ENCODE peak calls at places on chromosomes 12 and 14, in eight cellular contexts. A, X, B, Z, D, K, I and V are unnamed samples.

GRCh38 chr12:42482820-42483533 is 106.6 kb downstream of the PRICKLE1 start:
- DNase-seq in B (peak), Z (no peak), X (peak), K (peak), A (peak), I (peak), D (peak), V (peak)

GRCh38 chr14:102491366-102491765 is 18.2 kb downstream of the ANKRD9 start:
- DNase-seq in I (no peak), K (no peak), B (no peak), X (no peak), A (no peak), Z (no peak), D (no peak), V (no peak)

GRCh38 chr14:73680821-73681220 is 33.4 kb downstream of the PNMA1 start:
- DNase-seq in X (no peak), K (no peak), I (no peak), D (no peak), B (no peak), A (no peak), Z (no peak), V (no peak)

GRCh38 chr12:108594-108993 is 42.0 kb downstream of the IQSEC3 start:
- DNase-seq in Z (no peak), I (no peak), X (peak), K (no peak), A (peak), B (no peak), D (no peak), V (no peak)

GRCh38 chr14:100522616-100523021 is 64.6 kb downstream of the BEGAIN start:
- DNase-seq in B (peak), D (no peak), A (peak), Z (no peak), K (no peak), I (no peak), X (no peak), V (no peak)

GRCh38 chr14:49512147-49512551 is 74.0 kb downstream of the RPS29 start:
- DNase-seq in A (no peak), D (no peak), I (peak), B (no peak), X (no peak), K (no peak), Z (peak), V (no peak)

GRCh38 chr12:100720016-100720654 is 74.4 kb upstream of the ANO4 start:
- DNase-seq in A (no peak), I (no peak), D (no peak), Z (no peak), K (no peak), B (no peak), X (no peak), V (peak)

GRCh38 chr12:54975272-54975671 is 9.3 kb downstream of the TESPA1 start:
- DNase-seq in I (no peak), X (no peak), B (no peak), D (no peak), Z (no peak), A (no peak), K (no peak), V (no peak)

GRCh38 chr14:74573421-74574091 is 38.5 kb downstream of the LTBP2 start:
- DNase-seq in K (no peak), B (no peak), X (no peak), I (no peak), D (no peak), A (no peak), Z (no peak), V (no peak)

GRCh38 chr14:34874386-34875030 is 652 bp downstream of the BAZ1A start:
- DNase-seq in A (peak), Z (no peak), D (peak), B (peak), I (peak), X (peak), K (no peak), V (peak)

GRCh38 chr12:122407208-122407607 is 15.3 kb downstream of the CLIP1 start:
- DNase-seq in B (no peak), K (no peak), X (no peak), Z (no peak), A (no peak), D (no peak), I (no peak), V (no peak)

GRCh38 chr14:74712499-74713394 is at the start of the genes AREL1 and FCF1:
- DNase-seq in D (peak), I (peak), Z (peak), K (peak), B (peak), A (no peak), X (no peak), V (peak)

GRCh38 chr12:124592050-124592449 is 24.6 kb upstream of the NCOR2 start:
- DNase-seq in X (no peak), I (peak), B (no peak), K (no peak), Z (no peak), D (no peak), A (no peak), V (no peak)

GRCh38 chr12:29519585-29520182 is 22.2 kb upstream of the OVCH1 start:
- DNase-seq in A (no peak), I (peak), K (no peak), Z (no peak), B (peak), X (peak), D (no peak), V (peak)

GRCh38 chr12:82608706-82609105 is 78.0 kb upstream of the TMTC2 start:
- DNase-seq in Z (no peak), X (no peak), A (no peak), D (no peak), B (no peak), K (no peak), I (peak), V (no peak)

GRCh38 chr14:104130974-104131651 is 7.3 kb upstream of the KIF26A start:
- DNase-seq in K (peak), I (peak), X (peak), Z (no peak), B (peak), D (no peak), A (peak), V (peak)

GRCh38 chr12:75208851-75209781 is 523 bp downstream of the KCNC2 start:
- DNase-seq in I (peak), Z (no peak), B (peak), D (no peak), X (peak), A (no peak), K (no peak), V (peak)

GRCh38 chr12:26870491-26871419 is 37.8 kb upstream of the ITPR2 start:
- DNase-seq in D (no peak), I (peak), A (peak), X (no peak), K (no peak), B (no peak), Z (peak), V (no peak)

GRCh38 chr14:75648066-75648838 is 12.4 kb downstream of the ERG28 start:
- DNase-seq in A (no peak), I (peak), K (no peak), X (no peak), D (no peak), Z (peak), B (no peak), V (no peak)

GRCh38 chr12:2453076-2453806 is 341.5 kb upstream of the FKBP4 start:
- DNase-seq in X (no peak), D (no peak), Z (no peak), B (no peak), I (no peak), K (no peak), A (no peak), V (no peak)

GRCh38 chr12:116717466-116718457 is 20.1 kb downstream of the SPRING1 start:
- DNase-seq in A (no peak), D (no peak), Z (no peak), K (no peak), I (peak), X (no peak), B (peak), V (no peak)

GRCh38 chr12:80195143-80195726 is 95.9 kb downstream of the OTOGL start:
- DNase-seq in I (peak), D (no peak), A (no peak), X (peak), Z (no peak), K (no peak), B (peak), V (peak)

GRCh38 chr12:31736472-31736871 is 7.7 kb upstream of the AMN1 start:
- DNase-seq in B (no peak), K (no peak), D (peak), X (no peak), A (no peak), Z (no peak), I (peak), V (no peak)

GRCh38 chr14:64478634-64479250 is 13.4 kb downstream of the AKAP5 start:
- DNase-seq in A (no peak), I (peak), K (no peak), Z (no peak), X (no peak), B (peak), D (no peak), V (no peak)

GRCh38 chr12:93727195-93727811 is 50.1 kb downstream of the CRADD start:
- DNase-seq in I (no peak), B (no peak), D (no peak), Z (no peak), A (no peak), X (no peak), K (no peak), V (no peak)

GRCh38 chr12:113152835-113153814 is 3.6 kb downstream of the CFAP73 start:
- DNase-seq in I (peak), D (peak), K (peak), Z (no peak), B (peak), X (peak), A (peak), V (peak)

GRCh38 chr14:98889107-98889835 is 382.7 kb downstream of the BCL11B start:
- DNase-seq in Z (no peak), D (no peak), X (no peak), I (no peak), K (no peak), B (no peak), A (no peak), V (no peak)

GRCh38 chr12:22321620-22322019 is 12.9 kb downstream of the ST8SIA1 start:
- DNase-seq in K (no peak), X (no peak), B (peak), Z (no peak), D (no peak), I (peak), A (no peak), V (no peak)

GRCh38 chr12:123269980-123270379 is 1.7 kb downstream of the CDK2AP1 start:
- DNase-seq in Z (no peak), K (peak), D (no peak), X (no peak), B (peak), I (no peak), A (no peak), V (no peak)

GRCh38 chr12:58922849-58923248 is 2.5 kb upstream of the LRIG3 start:
- DNase-seq in B (no peak), D (no peak), I (peak), X (no peak), Z (no peak), A (no peak), K (no peak), V (no peak)

GRCh38 chr14:23660290-23661226 is 24.4 kb downstream of the DHRS2 start:
- DNase-seq in X (no peak), B (no peak), I (no peak), D (no peak), Z (no peak), A (no peak), K (no peak), V (no peak)

GRCh38 chr12:6962285-6963015 is 8.0 kb downstream of the PHB2 start:
- DNase-seq in B (no peak), K (no peak), A (peak), Z (no peak), I (no peak), D (peak), X (peak), V (no peak)

GRCh38 chr12:104219361-104219892 is 3.8 kb downstream of the TXNRD1 start:
- DNase-seq in D (no peak), B (peak), K (no peak), I (peak), X (peak), Z (peak), A (no peak), V (no peak)

GRCh38 chr14:92563359-92563758 is 49.8 kb downstream of the RIN3 start:
- DNase-seq in D (no peak), I (no peak), X (no peak), Z (no peak), B (no peak), A (no peak), K (no peak), V (no peak)

GRCh38 chr14:99572173-99572999 is 31.6 kb downstream of the CCDC85C start:
- DNase-seq in Z (no peak), X (peak), B (no peak), K (no peak), A (no peak), D (no peak), I (no peak), V (no peak)